ENCODE peak calls at places on chromosomes 2 and 18, in four cellular contexts. Q is GM23338, V is mammary epithelial cell, T is keratinocyte. O is an unnamed sample.

GRCh38 chr2:160125828-160126227 is 63.4 kb upstream of the PLA2R1 start:
- DNase-seq in Q (peak; percentile 21), V (no peak), T (no peak), O (no peak)

GRCh38 chr2:188272121-188272520 is 19.6 kb upstream of the GULP1 start:
- DNase-seq in T (no peak), Q (no peak), V (peak; percentile 38), O (no peak)

GRCh38 chr2:16039823-16040222 is 99.5 kb downstream of the MYCN start:
- DNase-seq in V (no peak), Q (no peak), T (no peak), O (no peak)

GRCh38 chr2:110678457-110679336 is 834 bp upstream of the BUB1 start:
- DNase-seq in V (peak; percentile 29), T (no peak), Q (peak; percentile 46), O (peak; percentile 62)

GRCh38 chr2:196925768-196926561 is 542 bp downstream of the PGAP1 start:
- DNase-seq in Q (peak; percentile 67), T (no peak), V (peak; percentile 65), O (peak; percentile 71)

GRCh38 chr2:112812318-112813042 is 24.1 kb downstream of the IL1B start:
- DNase-seq in V (no peak), T (no peak), Q (no peak), O (peak; percentile 39)

GRCh38 chr2:234420406-234420805 is 76.5 kb downstream of the ARL4C start:
- DNase-seq in Q (peak; percentile 23), T (no peak), V (no peak), O (no peak)

GRCh38 chr2:235543851-235544686 is 50.2 kb downstream of the AGAP1 start:
- DNase-seq in V (no peak), T (no peak), Q (no peak), O (no peak)

GRCh38 chr2:112159454-112159921 is 21.3 kb downstream of the FBLN7 start:
- DNase-seq in V (no peak), T (no peak), Q (no peak), O (no peak)

GRCh38 chr2:175403599-175404221 is 222.2 kb upstream of the ATP5MC3 start:
- DNase-seq in T (no peak), Q (no peak), V (no peak), O (no peak)

GRCh38 chr2:104213758-104214157 is 640.2 kb upstream of the POU3F3 start:
- DNase-seq in T (no peak), V (no peak), Q (peak; percentile 33), O (no peak)

GRCh38 chr2:146246017-146246733 is 1598.7 kb upstream of the ACVR2A start:
- DNase-seq in V (no peak), Q (no peak), T (no peak), O (peak; percentile 60)

GRCh38 chr2:86752934-86753333 is 32.8 kb downstream of the RMND5A start:
- DNase-seq in Q (no peak), T (no peak), V (no peak), O (no peak)

GRCh38 chr18:73979742-73980141 is 167.9 kb downstream of the FBXO15 start:
- DNase-seq in T (no peak), Q (no peak), V (peak; percentile 18), O (peak; percentile 72)

GRCh38 chr2:159045545-159046454 is 77.4 kb downstream of the TANC1 start:
- DNase-seq in V (no peak), T (no peak), Q (no peak), O (no peak)

GRCh38 chr18:57190026-57190425 is 43.1 kb downstream of the BOD1L2 start:
- DNase-seq in V (no peak), Q (no peak), T (no peak), O (no peak)

GRCh38 chr2:105782646-105783045 is 37.9 kb downstream of the NCK2 start:
- DNase-seq in T (no peak), V (no peak), Q (no peak), O (no peak)

GRCh38 chr2:203730866-203731265 is 24.4 kb downstream of the CD28 start:
- DNase-seq in Q (no peak), T (peak; percentile 52), V (peak; percentile 76), O (no peak)

GRCh38 chr18:73733376-73733775 is 414.3 kb downstream of the FBXO15 start:
- DNase-seq in T (no peak), Q (no peak), V (no peak), O (no peak)

GRCh38 chr2:54899576-54900200 is 150.6 kb downstream of the RTN4 start:
- DNase-seq in Q (peak; percentile 33), V (peak; percentile 53), T (no peak), O (peak; percentile 85)

GRCh38 chr2:26008851-26009566 is 24.9 kb upstream of the RAB10 start:
- DNase-seq in V (peak; percentile 100), Q (no peak), T (peak; percentile 100), O (peak; percentile 91)

GRCh38 chr2:233817305-233817980 is 36.9 kb downstream of the HJURP start:
- DNase-seq in T (no peak), Q (no peak), V (no peak), O (peak; percentile 35)

GRCh38 chr2:219282943-219283581 is 3.9 kb downstream of the DNAJB2 start:
- DNase-seq in V (no peak), Q (no peak), T (no peak), O (no peak)

GRCh38 chr2:219280682-219281081 is 1.5 kb downstream of the DNAJB2 start:
- DNase-seq in T (no peak), V (no peak), Q (no peak), O (no peak)

GRCh38 chr2:219284501-219285347 is 5.6 kb downstream of the DNAJB2 start:
- DNase-seq in V (no peak), T (no peak), Q (no peak), O (peak; percentile 42)

GRCh38 chr2:219281588-219281987 is 2.4 kb downstream of the DNAJB2 start:
- DNase-seq in V (no peak), T (no peak), Q (no peak), O (no peak)

GRCh38 chr2:219282375-219282774 is 3.2 kb downstream of the DNAJB2 start:
- DNase-seq in V (no peak), T (no peak), Q (no peak), O (no peak)
- TF ChIP-seq EZH2 in V (no peak), T (no peak), Q (no peak), O (no peak)

DNA sequence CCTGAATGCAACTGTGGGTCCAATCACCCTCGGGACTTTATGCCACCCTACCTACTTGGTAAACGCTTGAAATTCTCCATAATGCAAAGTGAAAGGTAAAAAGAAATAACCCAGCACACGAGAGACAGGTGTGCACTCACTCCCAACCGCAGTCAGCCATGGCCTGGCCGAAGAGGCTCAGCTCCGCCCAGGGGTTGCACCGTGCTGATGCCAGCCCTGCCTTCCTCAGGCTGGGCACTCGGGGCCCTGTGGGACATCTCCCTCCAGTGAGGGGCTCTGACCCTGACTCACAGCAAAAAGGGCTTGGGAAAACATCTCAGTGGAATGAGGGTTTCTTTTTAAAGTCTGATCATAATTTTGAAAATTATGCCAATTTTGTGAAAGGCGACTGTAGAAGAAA is 13.3 kb downstream of the SLC66A2 start:
- DNase-seq in Q (no peak), T (no peak), V (no peak), O (no peak)
- H3K36me3 ChIP-seq in Q (no peaks in the 10 kb centered on the region), T (peaks cover 35% of the 10 kb centered on the region), V (peaks cover 8% of the 10 kb centered on the region), O (peaks cover 14% of the 10 kb centered on the region)

GRCh38 chr2:150485114-150485870 is 2.2 kb downstream of the RND3 start:
- DNase-seq in V (peak; percentile 89), Q (peak; percentile 72), T (peak; percentile 30), O (peak; percentile 84)

GRCh38 chr2:150485871-150486538 is 1.5 kb downstream of the RND3 start:
- DNase-seq in V (peak; percentile 85), Q (peak; percentile 76), T (peak; percentile 30), O (peak; percentile 92)

GRCh38 chr2:150490466-150490865 is 3.0 kb upstream of the RND3 start:
- DNase-seq in V (no peak), T (no peak), Q (no peak), O (no peak)

GRCh38 chr2:150486539-150487484 is 655 bp downstream of the RND3 start:
- DNase-seq in T (no peak), V (no peak), Q (peak; percentile 30), O (peak; percentile 69)

GRCh38 chr2:150487537-150488429 is at the start of gene RND3:
- DNase-seq in Q (peak; percentile 99), V (peak; percentile 98), T (peak; percentile 93), O (peak; percentile 99)
- TF ChIP-seq EZH2 in Q (no peak), V (no peak), T (no peak), O (no peak)

DNA sequence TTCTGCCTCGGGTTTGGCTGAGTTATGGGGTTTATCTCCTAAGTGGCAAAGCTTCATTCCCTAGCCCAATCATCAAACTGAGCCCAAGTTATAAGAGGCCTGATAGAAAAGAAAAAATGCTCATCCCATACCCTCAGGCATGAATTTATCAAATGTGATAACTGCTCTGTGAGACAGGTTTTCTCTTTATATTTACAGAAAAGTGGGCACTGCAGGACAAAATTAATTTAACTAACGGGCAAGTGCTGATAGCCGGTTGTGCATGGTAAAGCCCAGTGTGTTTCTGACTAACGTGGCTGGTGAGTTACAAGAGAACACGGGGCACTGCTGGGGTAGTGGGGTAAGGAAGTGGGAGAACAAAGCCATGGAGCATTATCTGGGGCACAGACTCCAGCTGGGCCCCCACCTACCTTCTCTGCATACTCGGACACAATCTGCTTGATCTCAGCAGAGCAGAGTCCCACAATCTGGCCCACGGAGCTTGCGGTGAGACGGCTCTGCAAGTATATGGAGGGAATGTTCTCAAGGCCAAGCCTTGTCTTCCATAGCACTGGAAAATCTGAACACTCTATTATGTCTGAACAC is 40.3 kb downstream of the CCDC93 start:
- DNase-seq in T (no peak), V (no peak), Q (no peak), O (no peak)
- H3K36me3 ChIP-seq in T (peaks cover 32% of the 10 kb centered on the region), V (peaks cover 13% of the 10 kb centered on the region), Q (no peaks in the 10 kb centered on the region), O (peaks cover 25% of the 10 kb centered on the region)

GRCh38 chr18:77250926-77251729 is 1.5 kb downstream of the GALR1 start:
- DNase-seq in T (no peak), Q (peak; percentile 74), V (no peak), O (peak; percentile 8)

GRCh38 chr18:77248873-77249582 is 620 bp upstream of the GALR1 start:
- DNase-seq in T (no peak), V (no peak), Q (peak; percentile 38), O (no peak)

GRCh38 chr18:77250501-77250925 is 865 bp downstream of the GALR1 start:
- DNase-seq in T (no peak), Q (peak; percentile 59), V (no peak), O (no peak)

GRCh38 chr18:77251730-77252050 is 2.0 kb downstream of the GALR1 start:
- DNase-seq in Q (peak; percentile 55), T (no peak), V (no peak), O (no peak)

GRCh38 chr18:77249583-77250500 is at the start of gene GALR1:
- DNase-seq in Q (peak; percentile 72), V (peak; percentile 8), T (no peak), O (peak; percentile 5)
- TF ChIP-seq EZH2 in Q (no peak), V (peak; percentile 56), T (peak; percentile 58), O (no peak)

DNA sequence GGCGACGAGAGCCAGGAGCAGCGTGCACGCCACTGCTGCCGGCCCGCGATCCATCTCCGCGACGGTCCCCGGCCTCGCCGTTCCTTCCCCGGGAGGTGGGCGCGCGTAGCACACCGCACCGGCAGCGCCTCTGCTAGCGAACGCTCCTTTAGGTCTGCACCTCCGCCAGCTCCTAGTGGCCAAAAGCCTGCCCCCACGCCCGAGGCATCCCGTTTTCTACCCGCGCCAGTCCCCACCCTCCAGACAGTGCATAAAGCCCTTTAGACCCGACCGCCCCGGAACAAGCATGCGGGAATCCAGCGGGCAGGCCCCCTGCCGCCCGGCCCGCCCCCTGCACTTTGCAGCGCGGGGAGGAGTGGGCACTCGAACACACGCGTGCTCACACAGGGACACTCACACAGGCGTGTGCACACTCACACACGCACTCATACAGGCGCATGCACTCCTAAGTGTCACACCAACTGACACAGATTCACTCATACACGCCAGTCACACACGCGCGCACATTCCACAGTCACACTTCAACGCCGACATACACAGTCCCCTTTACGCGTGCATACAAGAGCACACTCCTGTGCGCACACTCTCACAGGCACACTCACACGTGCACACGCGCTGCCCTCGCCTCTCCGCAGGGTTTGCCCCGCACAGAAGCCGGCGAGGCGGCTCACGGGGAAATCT is at the start of gene LRP2:
- DNase-seq in V (peak; percentile 2), Q (peak; percentile 55), T (no peak), O (peak; percentile 19)
- H3K36me3 ChIP-seq in V (no peaks in the 10 kb centered on the region), Q (no peaks in the 10 kb centered on the region), T (no peaks in the 10 kb centered on the region), O (no peaks in the 10 kb centered on the region)